ENCODE peak calls at places on chromosomes 7 and 10, in nine cellular contexts. P, F, M, H, R, D, T, X and S are unnamed samples.

GRCh38 chr10:73998623-73999622 is 1.0 kb downstream of the VCL start:
- DNase-seq in P (no peak), F (peak), M (no peak), H (peak), R (peak), D (peak), T (peak), X (peak), S (peak)

GRCh38 chr10:129531969-129532660 is 65.1 kb downstream of the MGMT start:
- DNase-seq in P (no peak), F (peak), M (no peak), H (no peak), R (no peak), D (no peak), T (no peak), X (no peak), S (peak)

GRCh38 chr10:35592421-35592820 is 12.7 kb upstream of the GJD4 start:
- DNase-seq in P (no peak), F (no peak), M (no peak), H (no peak), R (no peak), D (no peak), T (no peak), X (no peak), S (no peak)

GRCh38 chr7:44320794-44321371 is 4.5 kb downstream of the CAMK2B start:
- DNase-seq in P (no peak), F (no peak), M (no peak), H (no peak), R (no peak), D (no peak), T (no peak), X (no peak), S (no peak)

GRCh38 chr10:80971461-80971860 is 433.8 kb downstream of the SH2D4B start:
- DNase-seq in P (no peak), F (no peak), M (no peak), H (no peak), R (no peak), D (no peak), T (no peak), X (no peak), S (no peak)

GRCh38 chr7:31646969-31647368 is 40.0 kb upstream of the PPP1R17 start:
- DNase-seq in P (no peak), F (no peak), M (no peak), H (no peak), R (no peak), D (no peak), T (no peak), X (no peak), S (peak)

GRCh38 chr10:62915192-62915591 is 99.0 kb upstream of the EGR2 start:
- DNase-seq in P (no peak), F (no peak), M (no peak), H (no peak), R (no peak), D (no peak), T (no peak), X (no peak), S (no peak)

GRCh38 chr10:127813290-127813689 is 76.3 kb downstream of the FOXI2 start:
- DNase-seq in P (no peak), F (no peak), M (no peak), H (no peak), R (no peak), D (no peak), T (no peak), X (no peak), S (no peak)

GRCh38 chr7:77606561-77606960 is 69.5 kb downstream of the PTPN12 start:
- DNase-seq in P (no peak), F (no peak), M (no peak), H (no peak), R (no peak), D (peak), T (no peak), X (no peak), S (no peak)
- H3K27ac ChIP-seq in P (no peak), F (no peak), M (no peak), H (no peak), R (no peak), D (no peak), T (no peak), X (no peak), S (no peak)

GRCh38 chr10:124632566-124632965 is 111.6 kb downstream of the FAM53B start:
- DNase-seq in P (no peak), F (no peak), M (no peak), H (no peak), R (no peak), D (no peak), T (no peak), X (no peak), S (peak)
- H3K27ac ChIP-seq in P (no peak), F (no peak), M (no peak), H (no peak), R (peak), D (no peak), T (peak), X (no peak), S (peak)

DNA sequence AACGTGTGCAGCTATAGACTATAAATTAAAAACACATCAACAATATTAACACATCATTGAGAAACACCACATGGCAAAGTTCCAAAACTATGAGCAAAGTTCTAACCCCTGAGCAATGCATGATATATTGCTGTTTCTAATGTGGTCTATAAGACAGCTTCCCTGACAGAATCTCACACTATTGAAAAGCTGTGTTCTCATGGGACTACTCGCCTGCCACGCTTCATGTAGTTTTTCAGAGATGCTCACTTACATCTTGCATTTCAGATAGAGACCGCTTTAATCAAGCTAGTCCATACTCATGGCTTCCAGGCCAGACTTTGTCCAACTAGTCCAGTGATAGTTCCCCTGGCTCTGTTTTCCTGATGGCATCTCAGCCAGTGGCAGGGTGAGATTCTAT is 227.1 kb downstream of the SORCS3 start:
- DNase-seq in P (no peak), F (no peak), M (no peak), H (no peak), R (no peak), D (no peak), T (no peak), X (no peak), S (no peak)
- H3K27ac ChIP-seq in P (no peak), F (no peak), M (no peak), H (no peak), R (no peak), D (no peak), T (no peak), X (no peak), S (no peak)

GRCh38 chr7:150631084-150631824 is 931 bp downstream of the GIMAP6 start:
- DNase-seq in P (peak), F (no peak), M (peak), H (no peak), R (peak), D (no peak), T (no peak), X (no peak), S (no peak)
- H3K27ac ChIP-seq in P (peak), F (no peak), M (peak), H (peak), R (peak), D (no peak), T (no peak), X (no peak), S (no peak)

GRCh38 chr7:112205348-112206237 is 606 bp downstream of the DOCK4 start:
- DNase-seq in P (peak), F (no peak), M (peak), H (peak), R (peak), D (peak), T (peak), X (peak), S (peak)

GRCh38 chr7:112204776-112205347 is 1.3 kb downstream of the DOCK4 start:
- DNase-seq in P (no peak), F (peak), M (peak), H (peak), R (no peak), D (no peak), T (no peak), X (peak), S (peak)

GRCh38 chr7:112206238-112207105 is at the start of the genes DOCK4 and ZNF277:
- DNase-seq in P (peak), F (peak), M (peak), H (peak), R (peak), D (peak), T (peak), X (peak), S (peak)

GRCh38 chr7:112202819-112203218 is 3.4 kb downstream of the DOCK4 start:
- DNase-seq in P (no peak), F (no peak), M (no peak), H (peak), R (peak), D (no peak), T (peak), X (no peak), S (no peak)

DNA sequence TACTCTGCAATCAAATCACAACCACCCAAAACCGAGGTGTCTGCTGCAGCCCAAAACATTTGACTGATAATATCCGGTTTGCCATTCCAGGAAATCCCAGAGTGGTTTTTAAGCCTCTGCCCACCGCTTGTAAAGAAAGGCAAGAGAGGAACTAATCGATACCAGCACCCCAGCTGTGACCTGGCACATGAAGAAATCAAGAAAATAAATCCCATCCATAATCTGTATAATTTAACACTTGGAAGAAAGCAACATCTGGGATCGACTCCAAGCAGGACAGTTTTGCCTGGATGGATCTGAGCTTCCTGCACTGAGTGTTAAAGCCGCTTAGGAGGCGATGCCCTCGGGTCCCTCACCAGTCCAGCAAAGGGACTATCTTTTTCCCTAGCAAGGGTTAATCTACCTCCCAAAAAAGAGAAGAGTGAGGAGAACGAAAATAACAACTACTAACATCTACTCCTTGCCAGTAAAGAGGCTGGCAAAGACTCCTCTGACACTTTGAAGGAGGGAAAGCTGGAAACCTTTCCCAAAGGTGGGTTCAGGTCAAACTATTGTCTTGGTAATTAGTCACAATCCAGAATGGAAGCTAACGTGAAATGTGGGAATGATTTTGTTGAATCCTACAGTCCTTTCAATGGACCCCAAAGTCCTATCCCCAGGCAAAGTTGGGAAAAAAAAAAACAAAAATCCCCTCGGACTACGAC is 2.0 kb downstream of the DOCK4 start:
- DNase-seq in P (no peak), F (peak), M (no peak), H (peak), R (no peak), D (no peak), T (no peak), X (peak), S (peak)
- H3K27ac ChIP-seq in P (no peak), F (no peak), M (no peak), H (no peak), R (peak), D (peak), T (peak), X (peak), S (peak)

DNA sequence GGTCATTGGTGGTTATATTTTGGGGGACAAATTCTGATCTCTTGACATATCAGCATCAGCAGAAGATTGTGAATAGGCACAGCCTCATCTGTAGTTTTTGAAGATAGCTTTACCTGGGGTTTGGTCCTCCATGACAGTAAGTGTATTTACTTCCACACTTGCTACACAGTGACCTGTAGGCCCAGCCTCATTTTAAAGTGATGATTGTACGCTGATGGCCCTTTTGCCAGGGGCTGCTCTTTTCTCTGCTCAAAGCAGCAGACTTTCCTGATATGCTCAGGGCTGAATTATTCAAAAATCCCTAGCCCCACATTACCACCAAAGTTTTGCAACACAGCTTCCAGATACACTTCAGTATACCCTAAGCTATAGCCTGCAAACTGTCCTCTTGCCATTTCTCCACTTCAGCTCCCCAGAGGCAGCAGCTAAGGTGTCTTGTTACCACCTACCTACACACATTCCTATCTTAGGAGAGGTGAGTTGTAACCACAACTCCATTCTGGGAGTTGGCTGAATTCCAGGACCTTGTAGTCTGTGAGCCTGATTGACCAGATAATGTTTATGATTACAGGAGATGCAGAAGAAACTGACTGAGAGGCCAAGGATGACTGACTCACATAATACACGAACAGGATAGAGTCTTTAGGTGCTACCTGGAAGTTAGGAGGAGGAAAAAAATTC is 6.0 kb downstream of the ASB4 start:
- DNase-seq in P (no peak), F (no peak), M (no peak), H (no peak), R (no peak), D (no peak), T (no peak), X (no peak), S (peak)
- H3K27ac ChIP-seq in P (no peak), F (no peak), M (no peak), H (no peak), R (no peak), D (no peak), T (no peak), X (peak), S (no peak)

GRCh38 chr7:50164552-50165220 is 71.6 kb upstream of the ZPBP start:
- DNase-seq in P (peak), F (no peak), M (peak), H (no peak), R (no peak), D (no peak), T (no peak), X (no peak), S (no peak)
- H3K27ac ChIP-seq in P (no peak), F (no peak), M (peak), H (no peak), R (no peak), D (no peak), T (no peak), X (no peak), S (no peak)

DNA sequence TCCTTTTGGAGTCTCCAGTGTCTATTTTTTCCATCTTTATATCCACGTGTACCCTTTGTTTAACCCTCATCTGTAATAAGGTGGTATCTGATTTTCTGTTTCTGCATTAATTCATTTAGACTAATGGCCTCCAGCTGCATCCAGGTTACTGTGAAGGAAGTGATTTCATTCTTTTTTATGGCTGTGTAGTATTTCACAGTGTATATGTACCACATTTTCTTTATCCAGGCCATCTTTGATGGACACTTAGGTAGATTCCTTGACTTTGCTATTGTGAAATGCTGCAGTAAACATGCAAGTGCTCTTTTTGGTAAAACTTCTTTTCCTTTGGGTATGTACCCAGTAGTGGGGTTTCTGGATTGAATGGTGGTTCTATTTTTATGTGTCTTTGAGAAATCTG is 128.0 kb upstream of the MTPN start:
- DNase-seq in P (no peak), F (no peak), M (no peak), H (no peak), R (no peak), D (no peak), T (no peak), X (no peak), S (no peak)
- H3K27ac ChIP-seq in P (no peak), F (no peak), M (no peak), H (no peak), R (no peak), D (no peak), T (no peak), X (no peak), S (no peak)

DNA sequence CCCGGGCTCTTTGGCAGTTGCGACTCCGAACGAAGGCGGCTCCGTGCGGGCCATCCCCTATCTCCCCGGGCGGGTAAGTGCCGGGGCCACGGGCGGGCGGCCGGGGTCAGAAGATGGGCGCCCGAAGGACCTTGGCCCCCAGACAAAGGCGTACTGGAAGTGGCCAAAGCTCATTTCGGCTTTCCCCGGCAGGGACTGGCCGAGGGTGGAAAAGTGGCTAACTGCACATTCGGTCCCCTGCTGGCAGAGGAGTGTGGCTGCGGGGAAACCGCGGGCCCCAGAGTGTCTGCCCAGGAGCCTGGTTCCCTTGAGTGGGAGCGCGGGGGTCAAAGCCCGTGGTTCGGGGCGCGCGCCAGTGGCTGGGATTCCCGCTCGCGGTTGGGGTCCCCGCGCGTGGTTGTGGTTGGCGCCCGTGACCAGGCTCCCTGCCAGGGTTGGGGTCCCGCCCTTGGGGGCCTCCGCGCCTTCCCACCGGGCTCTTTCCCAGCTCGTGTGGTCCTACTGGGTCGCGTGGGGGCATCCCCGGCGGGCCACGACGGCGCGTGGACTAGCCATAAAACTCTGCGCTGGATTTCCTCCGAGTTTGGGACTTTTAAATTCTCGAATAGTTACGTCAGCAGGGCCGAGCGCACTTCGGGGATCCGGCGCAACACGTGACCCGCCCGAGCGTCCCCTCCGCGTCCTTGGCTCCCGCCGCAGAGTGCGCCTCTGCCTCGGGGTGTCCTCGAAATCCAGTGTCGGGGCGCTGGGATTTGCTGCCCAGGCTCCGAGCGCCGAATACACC is 124.4 kb downstream of the TACC2 start:
- DNase-seq in P (no peak), F (peak), M (no peak), H (peak), R (peak), D (peak), T (peak), X (peak), S (peak)
- H3K27ac ChIP-seq in P (no peak), F (peak), M (no peak), H (peak), R (peak), D (peak), T (peak), X (peak), S (peak)